ENCODE peak calls at places on chromosomes 12 and 14, in five cellular contexts. H is brain microvascular endothelial cell, G is fibroblast of pulmonary artery, F is AG04449, M is IMR-90. J is an unnamed sample.

GRCh38 chr12:58633479-58633878 is 286.8 kb downstream of the LRIG3 start:
- DNase-seq in H (peak), G (peak), F (no peak), M (peak), J (peak)

GRCh38 chr12:129371268-129371667 is 518.0 kb downstream of the GLT1D1 start:
- DNase-seq in H (no peak), G (no peak), F (no peak), M (no peak), J (no peak)

GRCh38 chr12:65937181-65937641 is 112.9 kb downstream of the HMGA2 start:
- DNase-seq in H (no peak), G (peak), F (no peak), M (peak), J (no peak)

GRCh38 chr14:99447739-99448138 is 32.9 kb downstream of the SETD3 start:
- DNase-seq in H (no peak), G (no peak), F (no peak), M (no peak), J (no peak)

GRCh38 chr14:60161176-60162107 is 3.8 kb downstream of the DHRS7 start:
- DNase-seq in H (no peak), G (peak), F (no peak), M (peak), J (peak)

GRCh38 chr12:42854208-42854607 is 264.7 kb upstream of the PRICKLE1 start:
- DNase-seq in H (no peak), G (peak), F (no peak), M (peak), J (peak)

GRCh38 chr12:128727999-128728398 is 95.8 kb downstream of the SLC15A4 start:
- DNase-seq in H (no peak), G (no peak), F (no peak), M (no peak), J (no peak)

GRCh38 chr14:52446355-52446754 is 106.0 kb downstream of the TXNDC16 start:
- DNase-seq in H (no peak), G (no peak), F (no peak), M (no peak), J (no peak)

GRCh38 chr12:52007158-52007921 is 594 bp downstream of the TAMALIN start:
- DNase-seq in H (no peak), G (peak), F (no peak), M (no peak), J (no peak)

GRCh38 chr12:12975322-12976077 is 23.5 kb upstream of the GPRC5D start:
- DNase-seq in H (peak), G (peak), F (no peak), M (peak), J (peak)

GRCh38 chr14:104882325-104882973 is 17.4 kb downstream of the CEP170B start:
- DNase-seq in H (no peak), G (no peak), F (no peak), M (no peak), J (no peak)

GRCh38 chr14:22822619-22823551 is 6.8 kb upstream of the MRPL52 start:
- DNase-seq in H (peak), G (peak), F (no peak), M (peak), J (peak)

GRCh38 chr14:78075033-78075432 is 95.1 kb upstream of the NRXN3 start:
- DNase-seq in H (no peak), G (no peak), F (no peak), M (no peak), J (no peak)

GRCh38 chr14:25150934-25151790 is 101.2 kb upstream of the STXBP6 start:
- DNase-seq in H (peak), G (peak), F (peak), M (peak), J (peak)

GRCh38 chr14:82999802-83000201 is 1466.1 kb upstream of the SEL1L start:
- DNase-seq in H (no peak), G (no peak), F (no peak), M (peak), J (no peak)

GRCh38 chr14:28952707-28953106 is 186.1 kb downstream of the FOXG1 start:
- DNase-seq in H (no peak), G (no peak), F (no peak), M (no peak), J (no peak)

GRCh38 chr12:54211920-54212319 is 23.1 kb upstream of the SMUG1 start:
- DNase-seq in H (no peak), G (no peak), F (no peak), M (no peak), J (no peak)
- TF ChIP-seq CTCF in H (no peak), G (no peak), F (no peak), M (no peak), J (no peak)

GRCh38 chr12:126930234-126930633 is 1336.7 kb upstream of the TMEM132C start:
- DNase-seq in H (no peak), G (no peak), F (no peak), M (no peak), J (no peak)
- H3K4me3 ChIP-seq in H (no peak), G (no peak), F (no peak), M (no peak), J (no peak)

GRCh38 chr12:105825141-105825540 is 313.6 kb downstream of the NUAK1 start:
- DNase-seq in H (no peak), G (no peak), F (no peak), M (no peak), J (no peak)

GRCh38 chr12:105820407-105821140 is 318.2 kb downstream of the NUAK1 start:
- DNase-seq in H (peak), G (peak), F (peak), M (peak), J (peak)

GRCh38 chr12:105822131-105823103 is 316.3 kb downstream of the NUAK1 start:
- DNase-seq in H (no peak), G (no peak), F (no peak), M (no peak), J (no peak)

DNA sequence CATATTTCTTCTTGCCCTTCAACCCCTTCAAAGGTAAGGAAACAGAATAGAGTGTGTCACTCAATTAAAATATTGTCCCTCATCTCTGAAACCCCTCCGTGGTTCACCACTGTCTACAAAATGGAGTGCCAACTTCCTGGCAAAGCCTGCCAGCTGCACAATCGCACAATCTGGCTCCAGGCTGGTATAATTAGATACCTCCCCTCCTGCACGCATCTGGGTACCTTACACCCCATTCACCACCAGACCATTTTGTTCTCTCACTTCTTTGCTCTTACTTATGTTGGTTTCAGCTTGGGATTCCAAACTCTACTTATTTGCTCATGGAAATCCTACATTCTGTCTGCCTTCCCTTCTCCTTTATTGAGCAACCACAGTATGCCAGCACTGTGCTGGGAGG is 314.9 kb downstream of the NUAK1 start:
- DNase-seq in H (no peak), G (no peak), F (no peak), M (no peak), J (no peak)
- TF ChIP-seq CTCF in H (no peak), G (no peak), F (no peak), M (no peak), J (no peak)

GRCh38 chr12:120700863-120701262 is 9.4 kb upstream of the UNC119B start:
- DNase-seq in H (no peak), G (no peak), F (no peak), M (no peak), J (no peak)
- H3K4me3 ChIP-seq in H (no peak), G (no peak), F (no peak), M (no peak), J (no peak)

GRCh38 chr12:96617178-96617577 is 127.8 kb downstream of the CFAP54 start:
- DNase-seq in H (no peak), G (no peak), F (no peak), M (no peak), J (peak)

GRCh38 chr12:96623818-96624217 is 134.4 kb downstream of the CFAP54 start:
- DNase-seq in H (no peak), G (no peak), F (no peak), M (no peak), J (no peak)

GRCh38 chr12:96623155-96623554 is 133.8 kb downstream of the CFAP54 start:
- DNase-seq in H (no peak), G (no peak), F (no peak), M (no peak), J (no peak)
- TF ChIP-seq CTCF in H (no peak), G (no peak), F (no peak), M (no peak), J (no peak)

DNA sequence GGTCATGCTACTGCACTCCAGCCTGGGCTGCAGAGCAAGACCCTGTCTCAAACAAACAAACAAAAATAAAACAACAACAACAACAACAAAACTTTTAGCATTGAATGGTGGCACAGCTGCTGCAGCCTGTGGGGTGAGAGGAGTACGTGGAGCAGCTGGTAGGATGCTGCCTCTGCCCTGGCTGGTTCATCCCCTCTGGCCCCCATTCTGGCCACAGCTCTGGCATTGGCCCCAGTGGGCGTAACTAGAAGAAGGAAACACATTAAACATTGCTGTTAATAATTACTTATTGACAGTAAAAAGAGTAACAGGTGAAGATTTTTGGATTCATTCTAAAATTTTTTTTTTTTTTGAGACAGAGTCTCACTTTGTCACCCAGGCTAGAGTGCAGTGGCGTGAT is 28.8 kb upstream of the C2CD5 start:
- DNase-seq in H (no peak), G (no peak), F (no peak), M (no peak), J (no peak)
- H3K4me3 ChIP-seq in H (no peak), G (no peak), F (no peak), M (no peak), J (no peak)

GRCh38 chr14:63993992-63994391 is 141.2 kb downstream of the SYNE2 start:
- DNase-seq in H (peak), G (peak), F (no peak), M (no peak), J (peak)
- TF ChIP-seq CTCF in H (peak), G (peak), F (no peak), M (no peak), J (peak)

DNA sequence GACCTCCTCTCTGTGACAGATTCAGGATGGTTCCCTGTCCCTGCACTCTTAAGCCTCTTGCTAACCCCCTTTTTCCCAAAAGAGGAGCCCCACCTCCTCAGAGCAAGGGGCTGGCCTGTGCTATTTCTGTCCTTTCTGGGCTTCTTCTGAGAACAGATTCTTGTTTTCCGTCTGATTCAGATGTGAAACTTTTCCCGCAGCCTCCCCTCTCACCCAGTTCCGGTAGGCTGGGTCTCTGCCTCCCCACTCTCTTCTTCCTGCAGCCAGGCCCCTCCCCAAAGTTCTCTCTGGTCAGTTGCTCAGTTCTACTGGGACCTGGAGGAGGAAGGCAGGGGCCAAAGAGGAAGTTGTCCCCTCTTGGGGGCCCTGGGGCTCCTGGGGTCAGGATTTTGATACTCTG is 11.8 kb downstream of the PDE1B start:
- DNase-seq in H (no peak), G (no peak), F (no peak), M (no peak), J (no peak)
- H3K4me3 ChIP-seq in H (no peak), G (no peak), F (no peak), M (no peak), J (no peak)

GRCh38 chr12:5073838-5074237 is 30.2 kb downstream of the KCNA5 start:
- DNase-seq in H (no peak), G (peak), F (no peak), M (peak), J (peak)
- TF ChIP-seq CTCF in H (peak), G (no peak), F (peak), M (peak), J (no peak)

DNA sequence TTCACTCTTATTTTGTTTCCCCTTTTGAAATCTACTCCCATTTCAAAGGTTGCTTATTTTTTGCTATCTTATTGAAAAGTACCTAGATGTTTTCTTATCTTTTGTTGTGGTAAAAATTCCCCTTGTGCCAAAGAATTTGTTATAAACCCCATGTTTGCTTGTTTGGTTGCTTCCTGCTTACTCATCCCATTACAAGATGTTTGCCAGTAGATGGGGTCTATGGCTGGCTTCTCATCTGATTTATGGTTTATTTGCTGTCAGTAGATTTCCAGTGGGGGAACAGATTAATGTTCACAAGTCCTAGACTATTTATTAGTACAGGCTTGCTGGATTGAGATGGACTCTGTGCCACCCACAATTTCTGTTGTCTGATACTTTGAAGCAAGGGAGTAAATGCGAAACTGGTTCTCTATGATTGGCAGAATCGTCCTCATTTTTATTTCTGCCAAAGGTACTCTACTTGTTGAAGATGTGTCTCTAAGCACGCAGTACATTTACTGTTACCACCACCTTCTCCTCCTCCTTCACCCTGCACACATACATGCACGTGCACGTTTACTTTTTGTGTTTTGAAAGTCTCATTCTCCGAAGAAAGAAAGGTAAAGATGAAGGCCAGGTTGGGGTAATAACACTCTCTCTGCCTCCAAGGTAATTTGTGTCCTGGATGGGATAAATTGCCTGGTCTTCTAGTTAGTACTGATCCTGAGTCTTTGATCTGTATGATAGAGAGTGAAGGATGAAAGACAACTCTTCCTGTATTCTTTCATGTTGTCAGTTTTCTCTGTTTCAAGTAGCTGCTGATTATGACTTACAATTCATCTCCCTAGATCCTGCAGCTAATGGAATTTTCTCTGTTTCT is 117.2 kb upstream of the ATP2B1 start:
- DNase-seq in H (peak), G (peak), F (no peak), M (peak), J (peak)
- H3K4me3 ChIP-seq in H (no peak), G (no peak), F (no peak), M (no peak), J (no peak)